ENCODE peak calls at places on chromosome 21, in seven cellular contexts. Q, G, Z, H, U, P and M are unnamed samples.

GRCh38 chr21:42731264-42732032 is 78.0 kb downstream of the PDE9A start:
- DNase-seq in P (no peak), H (no peak), G (peak), Q (peak), Z (no peak), U (no peak), M (no peak)

GRCh38 chr21:44988607-44989537 is 49.0 kb downstream of the SLX9 start:
- DNase-seq in H (no peak), G (no peak), P (no peak), Z (no peak), U (no peak), Q (no peak), M (no peak)

GRCh38 chr21:44345495-44345894 is 6.3 kb upstream of the CFAP410 start:
- DNase-seq in H (no peak), P (peak), G (no peak), U (no peak), Q (no peak), Z (no peak), M (no peak)

GRCh38 chr21:35829014-35829525 is 231.3 kb downstream of the SETD4 start:
- DNase-seq in Q (no peak), U (no peak), Z (no peak), H (no peak), G (no peak), P (peak), M (no peak)

GRCh38 chr21:37435120-37435519 is 68.5 kb downstream of the DYRK1A start:
- DNase-seq in G (no peak), P (peak), H (peak), U (peak), Z (no peak), Q (peak), M (peak)

GRCh38 chr21:33884361-33885157 is 31.0 kb downstream of the ATP5PO start:
- DNase-seq in P (no peak), Q (no peak), Z (no peak), U (peak), G (no peak), H (peak), M (no peak)

GRCh38 chr21:43851593-43851992 is 13.4 kb upstream of the AGPAT3 start:
- DNase-seq in P (peak), H (no peak), G (no peak), U (no peak), Z (no peak), Q (no peak), M (no peak)

GRCh38 chr21:44337941-44338895 is 972 bp downstream of the CFAP410 start:
- DNase-seq in Z (peak), U (peak), P (peak), Q (peak), H (peak), G (peak), M (peak)

GRCh38 chr21:43341349-43342163 is 85.4 kb downstream of the SIK1 start:
- DNase-seq in Q (no peak), H (no peak), G (no peak), P (peak), U (no peak), Z (no peak), M (no peak)

GRCh38 chr21:10430007-10430406 is 91.4 kb upstream of the TPTE start:
- DNase-seq in G (no peak), H (peak), U (no peak), Q (no peak), Z (peak), P (no peak), M (no peak)

GRCh38 chr21:34983680-34984086 is 65.4 kb downstream of the RUNX1 start:
- DNase-seq in P (no peak), Z (peak), Q (no peak), H (peak), U (no peak), G (no peak), M (no peak)

GRCh38 chr21:45417951-45418300 is 13.0 kb downstream of the COL18A1 start:
- DNase-seq in H (no peak), Z (no peak), G (no peak), U (no peak), Q (peak), P (no peak), M (peak)

GRCh38 chr21:42417533-42417932 is 13.8 kb downstream of the UBASH3A start:
- DNase-seq in U (no peak), H (no peak), Z (no peak), P (no peak), G (no peak), Q (no peak), M (no peak)

GRCh38 chr21:31346256-31346821 is 2.3 kb upstream of the TIAM1 start:
- DNase-seq in G (no peak), Q (no peak), Z (no peak), U (peak), P (no peak), H (no peak), M (no peak)

GRCh38 chr21:37338671-37339526 is 27.7 kb upstream of the DYRK1A start:
- DNase-seq in Q (peak), P (peak), H (peak), G (peak), U (no peak), Z (no peak), M (peak)

GRCh38 chr21:37358392-37358791 is 8.2 kb upstream of the DYRK1A start:
- DNase-seq in G (no peak), Z (no peak), P (peak), Q (no peak), U (no peak), H (no peak), M (no peak)

GRCh38 chr21:45929477-45929876 is 52.1 kb upstream of the COL6A1 start:
- DNase-seq in Z (no peak), U (no peak), P (no peak), H (no peak), G (no peak), Q (no peak), M (no peak)

GRCh38 chr21:38811257-38811656 is 5.5 kb downstream of the ETS2 start:
- DNase-seq in Z (no peak), Q (no peak), G (peak), U (no peak), H (peak), P (no peak), M (no peak)

GRCh38 chr21:42222386-42222785 is 3.4 kb downstream of the ABCG1 start:
- DNase-seq in Z (no peak), U (no peak), H (no peak), G (no peak), P (no peak), Q (no peak), M (peak)

GRCh38 chr21:28089599-28090421 is 902.9 kb downstream of the LTN1 start:
- DNase-seq in P (no peak), Q (peak), Z (no peak), H (no peak), U (no peak), G (peak), M (no peak)

GRCh38 chr21:45748593-45748992 is 105.1 kb downstream of the PCBP3 start:
- DNase-seq in U (peak), P (no peak), G (no peak), Q (no peak), Z (no peak), H (no peak), M (no peak)

GRCh38 chr21:41368361-41369104 is 6.7 kb downstream of the MX2 start:
- DNase-seq in U (no peak), H (no peak), Z (no peak), P (no peak), G (no peak), Q (no peak), M (no peak)

GRCh38 chr21:43585924-43586411 is 73.3 kb downstream of the HSF2BP start:
- DNase-seq in P (no peak), Z (no peak), G (peak), Q (peak), U (no peak), H (peak), M (peak)

GRCh38 chr21:44421901-44422840 is 33.1 kb upstream of the LRRC3 start:
- DNase-seq in H (no peak), Q (no peak), P (no peak), G (no peak), U (no peak), Z (no peak), M (no peak)

GRCh38 chr21:32303385-32303784 is 4.7 kb downstream of the MRAP start:
- DNase-seq in Z (no peak), U (no peak), P (no peak), H (no peak), Q (no peak), G (no peak), M (no peak)